ENCODE peak calls at places on chromosomes 7 and 10, in eight cellular contexts. R, C, T, G, D, Q, U and E are unnamed samples.
A peak's percentile ranks its signal among the peaks of the same experiment; 100 is the strongest.

GRCh38 chr10:85682621-85683020 is 684.0 kb downstream of the GRID1 start:
- DNase-seq in R (no peak), U (no peak), Q (no peak), C (no peak), G (no peak), D (no peak), T (no peak), E (no peak)

GRCh38 chr7:34128762-34129161 is 223.4 kb downstream of the BMPER start:
- DNase-seq in R (no peak), C (no peak), U (no peak), D (no peak), G (no peak), T (no peak), Q (no peak), E (no peak)

GRCh38 chr7:93623816-93624215 is 49.3 kb upstream of the CALCR start:
- DNase-seq in G (no peak), R (no peak), C (no peak), Q (no peak), U (no peak), T (no peak), D (no peak), E (no peak)

GRCh38 chr10:24642921-24643678 is 80.6 kb downstream of the ARHGAP21 start:
- DNase-seq in G (no peak), C (peak; percentile 44), D (peak; percentile 67), T (peak; percentile 41), U (peak; percentile 35), R (peak; percentile 70), Q (no peak), E (no peak)

GRCh38 chr7:111090834-111091233 is at the start of gene LRRN3:
- DNase-seq in Q (peak; percentile 63), D (no peak), C (no peak), U (no peak), G (no peak), R (peak; percentile 73), T (peak; percentile 44), E (peak; percentile 90)

GRCh38 chr7:121339082-121339481 is 10.3 kb downstream of the WNT16 start:
- DNase-seq in U (no peak), G (no peak), D (no peak), R (no peak), Q (no peak), C (no peak), T (no peak), E (no peak)

GRCh38 chr10:93080350-93081046 is 6.8 kb downstream of the CYP26A1 start:
- DNase-seq in T (peak; percentile 34), G (peak; percentile 29), C (peak; percentile 36), D (no peak), Q (peak; percentile 74), U (no peak), R (no peak), E (peak; percentile 44)

GRCh38 chr7:31465285-31465684 is 48.6 kb upstream of the ITPRID1 start:
- DNase-seq in T (no peak), Q (no peak), D (no peak), C (no peak), G (no peak), U (no peak), R (no peak), E (no peak)

GRCh38 chr10:124545346-124545745 is 83.7 kb downstream of the LHPP start:
- DNase-seq in Q (no peak), C (no peak), U (no peak), R (no peak), D (no peak), T (no peak), G (no peak), E (no peak)

GRCh38 chr7:43879477-43879876 is 10.2 kb upstream of the MRPS24 start:
- DNase-seq in U (no peak), D (no peak), R (no peak), Q (no peak), G (no peak), C (no peak), T (no peak), E (no peak)

GRCh38 chr7:8089036-8089780 is 120.6 kb downstream of the GLCCI1 start:
- DNase-seq in G (no peak), R (no peak), Q (no peak), C (no peak), D (no peak), T (no peak), U (no peak), E (no peak)

GRCh38 chr10:7192831-7193348 is 217.9 kb downstream of the SFMBT2 start:
- DNase-seq in U (no peak), D (no peak), Q (no peak), C (peak; percentile 71), R (no peak), G (peak; percentile 37), T (no peak), E (no peak)

GRCh38 chr7:130996205-130996840 is 262.3 kb upstream of the KLF14 start:
- DNase-seq in D (no peak), U (no peak), T (no peak), G (no peak), R (no peak), Q (no peak), C (no peak), E (no peak)

GRCh38 chr10:62805139-62806092 is 896 bp downstream of the ADO start:
- DNase-seq in R (no peak), C (no peak), D (no peak), Q (peak; percentile 40), G (no peak), U (no peak), T (peak; percentile 17), E (peak; percentile 57)

GRCh38 chr7:157008206-157009169 is 2.0 kb downstream of the MNX1 start:
- DNase-seq in G (no peak), Q (no peak), R (no peak), D (no peak), T (no peak), C (no peak), U (no peak), E (no peak)